ENCODE peak calls at places on chromosomes 1 and 21, in five cellular contexts. R is nephron progenitor cell, Z is H9, F is upper lobe of right lung, T is body of pancreas. A is an unnamed sample.
A peak's percentile ranks its signal among the peaks of the same experiment; 100 is the strongest.

GRCh38 chr1:23922321-23922943 is 9.3 kb upstream of the CNR2 start:
- DNase-seq in R (no peak), Z (no peak), F (no peak), T (no peak), A (no peak)

GRCh38 chr1:5223266-5223665 is 568.9 kb downstream of the AJAP1 start:
- DNase-seq in R (no peak), Z (no peak), F (no peak), T (no peak), A (no peak)

GRCh38 chr1:34591751-34592629 is 162.9 kb upstream of the GJB5 start:
- DNase-seq in R (no peak), Z (no peak), F (no peak), T (no peak), A (no peak)

GRCh38 chr1:19926296-19927129 is 3.1 kb upstream of the PLA2G2E start:
- DNase-seq in R (no peak), Z (no peak), F (no peak), T (no peak), A (no peak)

GRCh38 chr1:211326528-211327340 is at the start of gene TRAF5:
- DNase-seq in R (peak; percentile 79), Z (peak; percentile 67), F (peak; percentile 81), T (peak; percentile 61), A (peak; percentile 60)

GRCh38 chr1:35539073-35539823 is 18.0 kb downstream of the KIAA0319L start:
- DNase-seq in R (no peak), Z (no peak), F (no peak), T (no peak), A (no peak)

GRCh38 chr1:33147997-33148314 is 33.9 kb downstream of the TRIM62 start:
- DNase-seq in R (no peak), Z (no peak), F (no peak), T (no peak), A (no peak)

GRCh38 chr1:148362930-148363810 is 119.9 kb downstream of the PPIAL4G start:
- DNase-seq in R (no peak), Z (no peak), F (no peak), T (no peak), A (no peak)

GRCh38 chr1:234544094-234544579 is 65.2 kb upstream of the TARBP1 start:
- DNase-seq in R (no peak), Z (peak; percentile 8), F (no peak), T (peak; percentile 75), A (no peak)

GRCh38 chr1:231938651-231939050 is 312.1 kb downstream of the DISC1 start:
- DNase-seq in R (no peak), Z (no peak), F (no peak), T (no peak), A (no peak)

DNA sequence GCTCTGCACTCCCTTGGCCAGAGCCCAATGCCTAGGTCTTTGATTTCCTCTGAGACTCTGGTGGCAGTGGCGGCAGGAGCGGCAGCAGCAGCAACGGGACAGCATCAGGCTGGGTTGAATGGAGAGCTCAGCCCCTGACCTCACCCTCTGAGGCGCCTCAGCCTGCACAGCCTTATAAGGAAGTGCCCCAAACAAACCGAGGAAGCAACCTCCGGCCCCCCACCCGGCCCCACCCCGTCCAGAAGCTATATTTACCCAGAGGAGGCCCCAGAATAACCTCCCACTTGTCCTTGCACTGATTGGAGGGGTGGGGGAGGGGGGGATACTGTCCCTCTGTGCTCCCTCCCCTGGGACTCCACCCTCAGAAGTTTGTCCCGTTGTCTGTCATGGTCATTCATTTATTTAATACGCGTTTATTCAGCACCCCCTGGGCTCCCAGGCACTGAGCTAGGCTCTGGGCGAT is 12.2 kb downstream of the NES start:
- DNase-seq in R (no peak), Z (peak; percentile 62), F (no peak), T (peak; percentile 18), A (no peak)
- TF ChIP-seq CTCF in R (no peak), Z (no peak), F (no peak), T (no peak), A (no peak)

GRCh38 chr1:215526846-215527151 is 40.3 kb upstream of the KCTD3 start:
- DNase-seq in R (no peak), Z (no peak), F (no peak), T (no peak), A (no peak)
- TF ChIP-seq CTCF in R (peak; percentile 21), Z (no peak), F (no peak), T (no peak), A (peak; percentile 31)

GRCh38 chr21:26032263-26032662 is 138.3 kb downstream of the APP start:
- DNase-seq in R (no peak), Z (no peak), F (no peak), T (no peak), A (no peak)
- TF ChIP-seq CTCF in R (no peak), Z (peak; percentile 42), F (no peak), T (no peak), A (no peak)

GRCh38 chr1:62989497-62989896 is 205.6 kb downstream of the ATG4C start:
- DNase-seq in R (no peak), Z (no peak), F (no peak), T (no peak), A (peak; percentile 7)
- TF ChIP-seq CTCF in R (no peak), Z (peak; percentile 64), F (no peak), T (no peak), A (peak; percentile 11)

DNA sequence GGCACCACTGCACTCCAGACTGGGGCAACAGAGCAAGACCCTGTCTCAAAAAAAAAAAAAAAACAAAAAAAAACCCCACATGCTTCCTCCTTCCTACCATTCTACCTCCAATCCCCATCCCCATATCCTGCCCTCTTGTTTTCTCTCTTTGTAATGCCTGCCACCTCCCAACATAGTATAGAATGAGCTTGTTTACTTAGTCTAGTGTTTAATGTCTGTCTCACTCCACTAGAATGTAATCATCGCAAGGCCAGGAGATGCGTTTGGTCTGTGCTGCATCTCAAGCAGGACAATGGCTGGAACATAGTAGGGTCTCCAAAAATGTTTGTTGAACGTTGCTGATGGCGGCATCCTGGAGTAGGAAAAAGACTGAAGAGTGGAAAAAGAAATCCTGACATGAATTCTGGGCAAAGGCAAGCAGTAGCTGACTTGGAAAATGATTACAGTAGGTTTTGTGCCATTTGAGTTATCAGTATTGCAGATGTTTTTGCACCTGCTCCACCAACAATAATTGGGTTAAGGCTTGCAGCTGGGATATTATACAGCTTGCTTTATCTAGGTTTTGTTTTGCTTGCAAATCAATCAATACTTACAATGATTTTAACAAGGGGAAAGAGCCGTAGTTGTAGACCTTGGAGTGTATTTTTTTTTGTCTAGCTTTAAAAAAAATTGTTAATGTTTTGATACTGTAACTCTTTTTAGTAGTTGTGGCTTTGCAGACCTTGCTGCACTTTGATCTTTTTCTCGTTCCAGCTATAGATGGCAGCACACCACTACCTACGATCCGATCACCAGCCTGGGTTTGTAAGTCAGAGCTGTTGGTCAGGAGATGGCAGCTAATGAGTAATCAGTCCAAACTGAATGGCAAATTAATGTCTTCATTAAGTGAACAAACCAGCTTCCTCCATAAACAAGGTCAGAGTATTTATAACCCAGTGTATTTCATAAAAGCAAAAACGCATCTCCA is 62.4 kb downstream of the BACH1 start:
- DNase-seq in R (no peak), Z (no peak), F (no peak), T (peak; percentile 56), A (no peak)
- TF ChIP-seq CTCF in R (no peak), Z (peak; percentile 45), F (no peak), T (peak; percentile 10), A (no peak)

GRCh38 chr1:154753426-154753825 is 116.7 kb downstream of the KCNN3 start:
- DNase-seq in R (no peak), Z (no peak), F (no peak), T (no peak), A (no peak)

GRCh38 chr1:154751690-154752089 is 118.4 kb downstream of the KCNN3 start:
- DNase-seq in R (no peak), Z (no peak), F (no peak), T (peak; percentile 42), A (no peak)

GRCh38 chr1:154750681-154751665 is 119.1 kb downstream of the KCNN3 start:
- DNase-seq in R (no peak), Z (peak; percentile 27), F (no peak), T (no peak), A (no peak)

GRCh38 chr1:154749078-154749760 is 120.9 kb downstream of the KCNN3 start:
- DNase-seq in R (no peak), Z (no peak), F (no peak), T (no peak), A (no peak)

DNA sequence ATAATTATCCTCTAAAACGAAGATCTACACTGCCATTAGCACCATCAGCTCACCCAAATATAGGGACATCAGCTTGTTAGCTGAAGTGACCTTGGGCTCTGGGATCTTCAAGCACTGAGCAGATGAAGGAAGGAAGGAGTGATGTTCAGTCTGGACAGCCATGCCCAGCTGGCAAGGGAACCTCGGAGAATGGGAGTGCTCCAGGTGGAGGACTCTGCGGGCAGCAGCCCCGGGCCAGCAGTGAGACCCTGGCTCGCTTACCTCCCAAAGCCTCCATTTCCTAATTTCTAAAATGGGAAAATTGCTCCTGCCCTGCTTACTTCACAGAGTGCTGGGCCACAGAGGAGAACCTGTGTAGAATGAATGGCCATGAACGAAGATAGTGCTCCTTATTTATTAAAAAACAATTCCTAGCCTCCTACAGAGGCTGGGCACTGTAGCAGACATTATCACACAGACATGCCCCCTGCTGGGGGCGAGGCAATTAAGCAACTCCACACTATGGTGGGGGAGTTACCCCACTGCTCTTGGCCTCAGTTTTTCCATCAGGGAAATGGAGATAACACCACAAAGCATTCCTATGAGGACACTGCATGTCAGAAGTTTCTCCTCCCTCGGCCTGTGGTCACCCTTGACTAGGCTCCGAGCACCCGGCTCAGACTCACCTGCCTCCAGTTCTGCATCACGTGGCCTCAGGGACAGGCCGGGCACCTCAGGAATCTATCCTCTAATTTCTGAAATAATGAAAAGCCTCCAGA is 117.6 kb downstream of the KCNN3 start:
- DNase-seq in R (no peak), Z (no peak), F (no peak), T (no peak), A (no peak)
- TF ChIP-seq CTCF in R (no peak), Z (no peak), F (no peak), T (no peak), A (no peak)

GRCh38 chr1:207993477-207994445 is 82.8 kb upstream of the CD34 start:
- DNase-seq in R (peak; percentile 16), Z (peak; percentile 64), F (no peak), T (no peak), A (peak; percentile 12)
- TF ChIP-seq CTCF in R (peak; percentile 32), Z (peak; percentile 83), F (peak; percentile 29), T (peak; percentile 14), A (peak; percentile 47)

GRCh38 chr1:156627313-156627880 is 8.2 kb downstream of the HAPLN2 start:
- DNase-seq in R (peak; percentile 64), Z (peak; percentile 53), F (no peak), T (peak; percentile 59), A (peak; percentile 68)
- TF ChIP-seq CTCF in R (peak; percentile 73), Z (peak; percentile 84), F (peak; percentile 67), T (peak; percentile 41), A (peak; percentile 86)

A was measured in endothelial cell.